ENCODE peak calls at places on chromosomes 1 and 21, in four cellular contexts. One of them, this sample, is unnamed.

GRCh38 chr1:84272401-84272800 is 29.1 kb upstream of the SAMD13 start:
- DNase-seq in substantia nigra: no peak
- DNase-seq in NCI-H187: no peak
- DNase-seq in fibroblast of mammary gland: no peak
- DNase-seq in this sample: no peak

GRCh38 chr1:56506314-56506743 is 73.0 kb downstream of the PLPP3 start:
- DNase-seq in substantia nigra: no peak
- DNase-seq in NCI-H187: no peak
- DNase-seq in fibroblast of mammary gland: no peak
- DNase-seq in this sample: no peak

GRCh38 chr1:163071381-163072255 is 2.5 kb downstream of the RGS4 start:
- DNase-seq in fibroblast of mammary gland: peak
- DNase-seq in NCI-H187: no peak
- DNase-seq in substantia nigra: no peak
- DNase-seq in this sample: peak

GRCh38 chr1:20705356-20705755 is 12.5 kb downstream of the KIF17 start:
- DNase-seq in substantia nigra: no peak
- DNase-seq in NCI-H187: no peak
- DNase-seq in fibroblast of mammary gland: no peak
- DNase-seq in this sample: no peak

GRCh38 chr1:2628191-2628932 is 4.5 kb downstream of the MMEL1 start:
- DNase-seq in NCI-H187: no peak
- DNase-seq in fibroblast of mammary gland: no peak
- DNase-seq in substantia nigra: no peak
- DNase-seq in this sample: no peak

GRCh38 chr1:75615664-75616435 is 4.9 kb upstream of the SLC44A5 start:
- DNase-seq in substantia nigra: no peak
- DNase-seq in NCI-H187: no peak
- DNase-seq in fibroblast of mammary gland: peak
- DNase-seq in this sample: no peak

GRCh38 chr1:230158422-230159291 is 91.6 kb downstream of the GALNT2 start:
- DNase-seq in substantia nigra: no peak
- DNase-seq in NCI-H187: peak
- DNase-seq in fibroblast of mammary gland: no peak
- DNase-seq in this sample: no peak

GRCh38 chr21:26732442-26733221 is 112.6 kb downstream of the ADAMTS1 start:
- DNase-seq in fibroblast of mammary gland: peak
- DNase-seq in NCI-H187: no peak
- DNase-seq in substantia nigra: peak
- DNase-seq in this sample: peak

GRCh38 chr1:167728818-167729410 is 7.1 kb downstream of the MPZL1 start:
- DNase-seq in fibroblast of mammary gland: no peak
- DNase-seq in substantia nigra: no peak
- DNase-seq in NCI-H187: no peak
- DNase-seq in this sample: no peak